ENCODE peak calls at places on chromosomes 11 and 22, in six cellular contexts. G, N, K, A, V and H are unnamed samples.

GRCh38 chr11:74341926-74342325 is 30.5 kb upstream of the P4HA3 start:
- DNase-seq in G (no peak), N (no peak), K (no peak), A (no peak), V (no peak), H (no peak)

GRCh38 chr11:117829369-117829725 is 4.8 kb upstream of the FXYD2 start:
- DNase-seq in G (no peak), N (no peak), K (no peak), A (no peak), V (no peak), H (no peak)

GRCh38 chr11:92557848-92558247 is 333.2 kb downstream of the FAT3 start:
- DNase-seq in G (no peak), N (no peak), K (no peak), A (no peak), V (no peak), H (no peak)

GRCh38 chr22:20803696-20804324 is 29.9 kb downstream of the SERPIND1 start:
- DNase-seq in G (peak), N (peak), K (no peak), A (peak), V (peak), H (no peak)

GRCh38 chr11:61959678-61960077 is 7.8 kb downstream of the FTH1 start:
- DNase-seq in G (peak), N (no peak), K (no peak), A (no peak), V (no peak), H (no peak)

GRCh38 chr11:35043933-35044332 is 95.0 kb upstream of the CD44 start:
- DNase-seq in G (no peak), N (no peak), K (no peak), A (no peak), V (no peak), H (no peak)

GRCh38 chr22:32318361-32318760 is 39.3 kb upstream of the RFPL3 start:
- DNase-seq in G (no peak), N (no peak), K (no peak), A (no peak), V (no peak), H (no peak)

GRCh38 chr22:32106930-32107329 is 52.2 kb downstream of the C22orf42 start:
- DNase-seq in G (no peak), N (peak), K (no peak), A (no peak), V (no peak), H (no peak)

GRCh38 chr11:64747961-64748715 is 4.2 kb upstream of the RASGRP2 start:
- DNase-seq in G (no peak), N (no peak), K (no peak), A (no peak), V (no peak), H (no peak)